ENCODE peak calls at places on chromosomes 2 and 18, in four cellular contexts. G is HL-60, I is NCI-H1092 treated with DMSO at 0.1 percent for 48 hours, A is AG10803. U is an unnamed sample.

GRCh38 chr2:10347559-10347941 is 44.8 kb downstream of the HPCAL1 start:
- DNase-seq in G (no peak), I (no peak), A (no peak), U (no peak)

GRCh38 chr2:112542974-112543760 is 902 bp downstream of the POLR1B start:
- DNase-seq in G (peak; percentile 34), I (no peak), A (peak; percentile 8), U (peak; percentile 10)

GRCh38 chr2:58594175-58594574 is 353.1 kb upstream of the FANCL start:
- DNase-seq in G (peak; percentile 2), I (no peak), A (no peak), U (no peak)

GRCh38 chr2:234873828-234874173 is 78.0 kb upstream of the SH3BP4 start:
- DNase-seq in G (no peak), I (no peak), A (peak; percentile 65), U (peak; percentile 80)

GRCh38 chr2:203683932-203684556 is 22.4 kb upstream of the CD28 start:
- DNase-seq in G (no peak), I (no peak), A (peak; percentile 85), U (peak; percentile 87)

GRCh38 chr2:134692461-134692860 is 26.3 kb downstream of the TMEM163 start:
- DNase-seq in G (no peak), I (no peak), A (no peak), U (no peak)

GRCh38 chr2:197131558-197131855 is 179.1 kb downstream of the ANKRD44 start:
- DNase-seq in G (no peak), I (no peak), A (no peak), U (no peak)

GRCh38 chr2:237729681-237730475 is 68.7 kb upstream of the RBM44 start:
- DNase-seq in G (no peak), I (no peak), A (peak; percentile 89), U (no peak)

GRCh38 chr2:145692971-145693478 is 1173.1 kb upstream of the ZEB2 start:
- DNase-seq in G (peak; percentile 84), I (no peak), A (peak; percentile 65), U (peak; percentile 96)

GRCh38 chr18:35089918-35090550 is 48.8 kb downstream of the MAPRE2 start:
- DNase-seq in G (no peak), I (no peak), A (peak; percentile 40), U (no peak)

GRCh38 chr2:52395912-52396311 is 1364.0 kb upstream of the NRXN1 start:
- DNase-seq in G (no peak), I (no peak), A (no peak), U (peak; percentile 31)

GRCh38 chr2:241031436-241032165 is 33.2 kb downstream of the SNED1 start:
- DNase-seq in G (no peak), I (no peak), A (no peak), U (no peak)

GRCh38 chr2:7508220-7508943 is 591.2 kb downstream of the RNF144A start:
- DNase-seq in G (no peak), I (peak; percentile 75), A (peak; percentile 39), U (no peak)

GRCh38 chr2:7748717-7749415 is 831.7 kb downstream of the RNF144A start:
- DNase-seq in G (no peak), I (no peak), A (no peak), U (no peak)

GRCh38 chr2:233108611-233109490 is 48.7 kb downstream of the INPP5D start:
- DNase-seq in G (no peak), I (no peak), A (no peak), U (no peak)

GRCh38 chr2:73000808-73001570 is 70.5 kb downstream of the SFXN5 start:
- DNase-seq in G (no peak), I (no peak), A (no peak), U (no peak)

GRCh38 chr2:216951166-216951565 is 91.3 kb upstream of the TNP1 start:
- DNase-seq in G (no peak), I (no peak), A (no peak), U (no peak)

GRCh38 chr2:150120271-150120950 is 367.1 kb downstream of the RND3 start:
- DNase-seq in G (no peak), I (peak; percentile 72), A (no peak), U (no peak)

GRCh38 chr2:197803033-197803444 is 1.4 kb upstream of the PLCL1 start:
- DNase-seq in G (peak; percentile 35), I (peak; percentile 51), A (peak; percentile 62), U (peak; percentile 81)

GRCh38 chr2:168429988-168430387 is 26.1 kb upstream of the CERS6 start:
- DNase-seq in G (no peak), I (no peak), A (no peak), U (no peak)

GRCh38 chr2:15218423-15219086 is 342.6 kb downstream of the NBAS start:
- DNase-seq in G (no peak), I (no peak), A (no peak), U (no peak)

GRCh38 chr18:32289480-32290075 is 99.7 kb downstream of the MEP1B start:
- DNase-seq in G (peak; percentile 67), I (peak; percentile 90), A (peak; percentile 65), U (peak; percentile 80)

GRCh38 chr18:12907258-12907925 is 23.4 kb upstream of the PTPN2 start:
- DNase-seq in G (no peak), I (no peak), A (no peak), U (peak; percentile 80)

GRCh38 chr18:8866679-8867078 is 161.3 kb downstream of the MTCL1 start:
- DNase-seq in G (no peak), I (no peak), A (no peak), U (no peak)

GRCh38 chr2:98569915-98570314 is 38.4 kb downstream of the COA5 start:
- DNase-seq in G (no peak), I (no peak), A (no peak), U (no peak)

GRCh38 chr18:3209859-3210569 is 9.8 kb downstream of the MYOM1 start:
- DNase-seq in G (no peak), I (no peak), A (no peak), U (no peak)

GRCh38 chr2:117537030-117537429 is 277.5 kb upstream of the DDX18 start:
- DNase-seq in G (no peak), I (no peak), A (no peak), U (no peak)

GRCh38 chr2:190451561-190452176 is 43.5 kb downstream of the MFSD6 start:
- DNase-seq in G (no peak), I (no peak), A (no peak), U (peak; percentile 27)

GRCh38 chr2:171741189-171741588 is 53.9 kb downstream of the DYNC1I2 start:
- DNase-seq in G (no peak), I (no peak), A (peak; percentile 52), U (peak; percentile 5)

GRCh38 chr2:197198890-197199289 is 111.7 kb downstream of the ANKRD44 start:
- DNase-seq in G (peak; percentile 98), I (no peak), A (no peak), U (peak; percentile 73)

GRCh38 chr2:12330916-12331315 is 385.8 kb upstream of the TRIB2 start:
- DNase-seq in G (no peak), I (no peak), A (peak; percentile 48), U (peak; percentile 38)

GRCh38 chr2:230864605-230865323 is at the start of gene ITM2C:
- DNase-seq in G (peak; percentile 71), I (peak; percentile 24), A (peak; percentile 54), U (peak; percentile 43)

GRCh38 chr18:77068890-77069312 is 63.7 kb downstream of the MBP start:
- DNase-seq in G (no peak), I (no peak), A (no peak), U (peak; percentile 46)

GRCh38 chr2:152396763-152397162 is 61.8 kb downstream of the FMNL2 start:
- DNase-seq in G (no peak), I (no peak), A (peak; percentile 57), U (peak; percentile 66)